ENCODE peak calls at places on chromosome 7, in seven cellular contexts. One of them, this sample, is unnamed.

GRCh38 chr7:38321515-38321944 is 48.1 kb upstream of the TARP start:
- DNase-seq in K562: no peak
- DNase-seq in cardiac fibroblast: peak
- DNase-seq in CD8-positive, alpha-beta T cell: no peak
- DNase-seq in activated CD8-positive, alpha-beta T cell treated with anti-CD3 and anti-CD28 coated beads for 36 hours: peak
- DNase-seq in GM13977: no peak
- DNase-seq in GM20000: no peak
- DNase-seq in this sample: no peak

GRCh38 chr7:37062460-37062859 is 338.2 kb upstream of the AOAH start:
- DNase-seq in K562: no peak
- DNase-seq in GM20000: no peak
- DNase-seq in cardiac fibroblast: no peak
- DNase-seq in GM13977: no peak
- DNase-seq in CD8-positive, alpha-beta T cell: no peak
- DNase-seq in activated CD8-positive, alpha-beta T cell treated with anti-CD3 and anti-CD28 coated beads for 36 hours: no peak
- DNase-seq in this sample: no peak

GRCh38 chr7:116500071-116500853 is 724 bp downstream of the CAV2 start:
- DNase-seq in cardiac fibroblast: peak
- DNase-seq in GM13977: peak
- DNase-seq in K562: peak
- DNase-seq in activated CD8-positive, alpha-beta T cell treated with anti-CD3 and anti-CD28 coated beads for 36 hours: peak
- DNase-seq in CD8-positive, alpha-beta T cell: peak
- DNase-seq in GM20000: peak
- DNase-seq in this sample: peak

GRCh38 chr7:84191842-84192241 is 2.7 kb downstream of the SEMA3A start:
- DNase-seq in GM13977: no peak
- DNase-seq in K562: no peak
- DNase-seq in activated CD8-positive, alpha-beta T cell treated with anti-CD3 and anti-CD28 coated beads for 36 hours: no peak
- DNase-seq in CD8-positive, alpha-beta T cell: no peak
- DNase-seq in cardiac fibroblast: no peak
- DNase-seq in GM20000: no peak
- DNase-seq in this sample: no peak

GRCh38 chr7:86942081-86942480 is 117.4 kb downstream of the ELAPOR2 start:
- DNase-seq in cardiac fibroblast: peak
- DNase-seq in GM20000: no peak
- DNase-seq in K562: no peak
- DNase-seq in GM13977: no peak
- DNase-seq in CD8-positive, alpha-beta T cell: no peak
- DNase-seq in activated CD8-positive, alpha-beta T cell treated with anti-CD3 and anti-CD28 coated beads for 36 hours: no peak
- DNase-seq in this sample: no peak

GRCh38 chr7:20329389-20330175 is 1.1 kb upstream of the ITGB8 start:
- DNase-seq in K562: peak
- DNase-seq in GM13977: peak
- DNase-seq in CD8-positive, alpha-beta T cell: no peak
- DNase-seq in GM20000: peak
- DNase-seq in activated CD8-positive, alpha-beta T cell treated with anti-CD3 and anti-CD28 coated beads for 36 hours: peak
- DNase-seq in cardiac fibroblast: peak
- DNase-seq in this sample: peak

GRCh38 chr7:114182837-114183236 is 231.8 kb upstream of the FOXP2 start:
- DNase-seq in GM20000: no peak
- DNase-seq in GM13977: no peak
- DNase-seq in K562: no peak
- DNase-seq in activated CD8-positive, alpha-beta T cell treated with anti-CD3 and anti-CD28 coated beads for 36 hours: no peak
- DNase-seq in cardiac fibroblast: no peak
- DNase-seq in CD8-positive, alpha-beta T cell: no peak
- DNase-seq in this sample: no peak

GRCh38 chr7:95632609-95633008 is 36.3 kb upstream of the PDK4 start:
- DNase-seq in CD8-positive, alpha-beta T cell: no peak
- DNase-seq in activated CD8-positive, alpha-beta T cell treated with anti-CD3 and anti-CD28 coated beads for 36 hours: no peak
- DNase-seq in GM20000: no peak
- DNase-seq in GM13977: no peak
- DNase-seq in cardiac fibroblast: peak
- DNase-seq in K562: no peak
- DNase-seq in this sample: no peak

GRCh38 chr7:135771961-135772638 is 23.5 kb upstream of the FAM180A start:
- DNase-seq in CD8-positive, alpha-beta T cell: no peak
- DNase-seq in GM20000: no peak
- DNase-seq in K562: no peak
- DNase-seq in GM13977: no peak
- DNase-seq in cardiac fibroblast: peak
- DNase-seq in activated CD8-positive, alpha-beta T cell treated with anti-CD3 and anti-CD28 coated beads for 36 hours: no peak
- DNase-seq in this sample: no peak

GRCh38 chr7:96508371-96508770 is 186.5 kb upstream of the SLC25A13 start:
- DNase-seq in K562: no peak
- DNase-seq in CD8-positive, alpha-beta T cell: no peak
- DNase-seq in GM13977: no peak
- DNase-seq in activated CD8-positive, alpha-beta T cell treated with anti-CD3 and anti-CD28 coated beads for 36 hours: no peak
- DNase-seq in GM20000: no peak
- DNase-seq in cardiac fibroblast: peak
- DNase-seq in this sample: no peak

GRCh38 chr7:36236073-36236472 is 83.0 kb downstream of the EEPD1 start:
- DNase-seq in GM13977: no peak
- DNase-seq in cardiac fibroblast: no peak
- DNase-seq in K562: no peak
- DNase-seq in activated CD8-positive, alpha-beta T cell treated with anti-CD3 and anti-CD28 coated beads for 36 hours: no peak
- DNase-seq in GM20000: no peak
- DNase-seq in CD8-positive, alpha-beta T cell: no peak
- DNase-seq in this sample: no peak

GRCh38 chr7:7761340-7761973 is 43.0 kb upstream of the RPA3 start:
- DNase-seq in cardiac fibroblast: peak
- DNase-seq in K562: no peak
- DNase-seq in activated CD8-positive, alpha-beta T cell treated with anti-CD3 and anti-CD28 coated beads for 36 hours: no peak
- DNase-seq in CD8-positive, alpha-beta T cell: no peak
- DNase-seq in GM20000: peak
- DNase-seq in GM13977: peak
- DNase-seq in this sample: no peak

GRCh38 chr7:117995850-117996650 is 122.8 kb upstream of the CTTNBP2 start:
- DNase-seq in CD8-positive, alpha-beta T cell: no peak
- DNase-seq in GM13977: no peak
- DNase-seq in cardiac fibroblast: no peak
- DNase-seq in K562: no peak
- DNase-seq in GM20000: no peak
- DNase-seq in activated CD8-positive, alpha-beta T cell treated with anti-CD3 and anti-CD28 coated beads for 36 hours: no peak
- DNase-seq in this sample: no peak

GRCh38 chr7:86911703-86912102 is 147.8 kb downstream of the ELAPOR2 start:
- DNase-seq in GM20000: no peak
- DNase-seq in K562: no peak
- DNase-seq in cardiac fibroblast: no peak
- DNase-seq in CD8-positive, alpha-beta T cell: no peak
- DNase-seq in activated CD8-positive, alpha-beta T cell treated with anti-CD3 and anti-CD28 coated beads for 36 hours: no peak
- DNase-seq in GM13977: no peak
- DNase-seq in this sample: no peak

GRCh38 chr7:55973747-55974250 is 9.4 kb downstream of the NIPSNAP2 start:
- DNase-seq in activated CD8-positive, alpha-beta T cell treated with anti-CD3 and anti-CD28 coated beads for 36 hours: no peak
- DNase-seq in GM13977: no peak
- DNase-seq in GM20000: no peak
- DNase-seq in CD8-positive, alpha-beta T cell: no peak
- DNase-seq in K562: no peak
- DNase-seq in cardiac fibroblast: no peak
- DNase-seq in this sample: no peak

GRCh38 chr7:47422631-47423030 is 159.3 kb downstream of the TNS3 start:
- DNase-seq in cardiac fibroblast: peak
- DNase-seq in GM13977: no peak
- DNase-seq in activated CD8-positive, alpha-beta T cell treated with anti-CD3 and anti-CD28 coated beads for 36 hours: no peak
- DNase-seq in CD8-positive, alpha-beta T cell: no peak
- DNase-seq in GM20000: no peak
- DNase-seq in K562: no peak
- DNase-seq in this sample: no peak

GRCh38 chr7:17802056-17802455 is 138.2 kb downstream of the SNX13 start:
- DNase-seq in CD8-positive, alpha-beta T cell: no peak
- DNase-seq in GM20000: no peak
- DNase-seq in K562: no peak
- DNase-seq in GM13977: no peak
- DNase-seq in activated CD8-positive, alpha-beta T cell treated with anti-CD3 and anti-CD28 coated beads for 36 hours: no peak
- DNase-seq in cardiac fibroblast: peak
- DNase-seq in this sample: no peak

GRCh38 chr7:50121269-50121668 is 28.2 kb upstream of the ZPBP start:
- DNase-seq in cardiac fibroblast: no peak
- DNase-seq in GM13977: no peak
- DNase-seq in GM20000: peak
- DNase-seq in K562: no peak
- DNase-seq in CD8-positive, alpha-beta T cell: no peak
- DNase-seq in activated CD8-positive, alpha-beta T cell treated with anti-CD3 and anti-CD28 coated beads for 36 hours: no peak
- DNase-seq in this sample: no peak

GRCh38 chr7:50125766-50126165 is 32.7 kb upstream of the ZPBP start:
- DNase-seq in GM20000: no peak
- DNase-seq in GM13977: no peak
- DNase-seq in K562: no peak
- DNase-seq in CD8-positive, alpha-beta T cell: no peak
- DNase-seq in cardiac fibroblast: no peak
- DNase-seq in activated CD8-positive, alpha-beta T cell treated with anti-CD3 and anti-CD28 coated beads for 36 hours: no peak
- DNase-seq in this sample: no peak

GRCh38 chr7:50119815-50120637 is 27.0 kb upstream of the ZPBP start:
- DNase-seq in K562: peak
- DNase-seq in cardiac fibroblast: no peak
- DNase-seq in CD8-positive, alpha-beta T cell: peak
- DNase-seq in GM13977: peak
- DNase-seq in GM20000: peak
- DNase-seq in activated CD8-positive, alpha-beta T cell treated with anti-CD3 and anti-CD28 coated beads for 36 hours: peak
- DNase-seq in this sample: peak
- TF ChIP-seq CTCF in K562: peak
- TF ChIP-seq CTCF in cardiac fibroblast: no peak
- TF ChIP-seq CTCF in CD8-positive, alpha-beta T cell: peak
- TF ChIP-seq CTCF in GM13977: peak
- TF ChIP-seq CTCF in GM20000: no peak
- TF ChIP-seq CTCF in activated CD8-positive, alpha-beta T cell treated with anti-CD3 and anti-CD28 coated beads for 36 hours: peak
- TF ChIP-seq CTCF in this sample: peak

DNA sequence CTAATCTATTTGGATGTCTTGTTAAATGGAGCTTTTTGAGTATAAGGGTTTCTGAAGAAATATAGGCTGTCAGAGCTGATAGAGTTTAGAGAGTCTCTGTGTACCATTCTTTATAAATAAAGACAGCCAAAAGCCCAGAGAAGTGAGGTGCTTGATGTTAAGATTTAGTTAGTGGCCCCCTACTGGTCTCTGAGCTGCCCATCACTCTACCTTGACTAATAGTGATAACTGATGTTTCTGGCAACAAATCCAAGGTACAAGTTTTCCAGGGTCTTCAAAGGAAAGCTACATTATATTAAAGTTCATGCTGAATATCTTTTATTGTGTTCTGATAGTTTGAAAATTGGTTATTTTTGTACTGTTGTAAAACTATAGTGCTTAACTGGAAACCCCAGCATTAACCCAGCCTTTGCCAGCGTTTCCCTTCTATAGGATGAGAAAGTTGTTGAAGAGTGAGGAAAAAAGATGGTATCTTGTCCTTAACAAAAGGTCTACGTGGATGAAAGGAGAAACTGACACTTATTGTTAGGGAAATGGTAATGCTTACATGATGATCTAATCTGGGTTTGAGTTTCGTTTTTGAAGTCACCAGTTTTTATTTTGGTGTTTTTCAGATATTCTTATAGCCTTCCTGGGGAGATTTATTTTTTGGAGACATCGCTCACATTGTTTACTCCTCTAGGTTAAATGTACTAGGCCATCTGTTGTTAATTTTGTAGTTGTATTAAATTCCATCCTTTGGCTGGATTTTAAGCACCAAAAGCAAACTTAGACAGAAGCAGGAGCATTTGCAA is 79.0 kb downstream of the AUTS2 start:
- DNase-seq in K562: no peak
- DNase-seq in activated CD8-positive, alpha-beta T cell treated with anti-CD3 and anti-CD28 coated beads for 36 hours: no peak
- DNase-seq in cardiac fibroblast: no peak
- DNase-seq in GM13977: no peak
- DNase-seq in CD8-positive, alpha-beta T cell: no peak
- DNase-seq in GM20000: no peak
- DNase-seq in this sample: no peak
- TF ChIP-seq CTCF in K562: no peak
- TF ChIP-seq CTCF in activated CD8-positive, alpha-beta T cell treated with anti-CD3 and anti-CD28 coated beads for 36 hours: no peak
- TF ChIP-seq CTCF in cardiac fibroblast: no peak
- TF ChIP-seq CTCF in GM13977: peak
- TF ChIP-seq CTCF in CD8-positive, alpha-beta T cell: peak
- TF ChIP-seq CTCF in GM20000: no peak
- TF ChIP-seq CTCF in this sample: peak

GRCh38 chr7:120920034-120920433 is 30.5 kb upstream of the ING3 start:
- DNase-seq in CD8-positive, alpha-beta T cell: no peak
- DNase-seq in cardiac fibroblast: no peak
- DNase-seq in K562: no peak
- DNase-seq in GM13977: no peak
- DNase-seq in activated CD8-positive, alpha-beta T cell treated with anti-CD3 and anti-CD28 coated beads for 36 hours: no peak
- DNase-seq in GM20000: no peak
- DNase-seq in this sample: no peak

GRCh38 chr7:120919466-120919865 is 31.1 kb upstream of the ING3 start:
- DNase-seq in cardiac fibroblast: no peak
- DNase-seq in activated CD8-positive, alpha-beta T cell treated with anti-CD3 and anti-CD28 coated beads for 36 hours: no peak
- DNase-seq in GM13977: no peak
- DNase-seq in GM20000: no peak
- DNase-seq in CD8-positive, alpha-beta T cell: no peak
- DNase-seq in K562: no peak
- DNase-seq in this sample: no peak

GRCh38 chr7:120915314-120915713 is 35.3 kb upstream of the ING3 start:
- DNase-seq in CD8-positive, alpha-beta T cell: no peak
- DNase-seq in GM20000: no peak
- DNase-seq in K562: no peak
- DNase-seq in activated CD8-positive, alpha-beta T cell treated with anti-CD3 and anti-CD28 coated beads for 36 hours: no peak
- DNase-seq in GM13977: no peak
- DNase-seq in cardiac fibroblast: no peak
- DNase-seq in this sample: no peak

GRCh38 chr7:120916538-120916937 is 34.0 kb upstream of the ING3 start:
- DNase-seq in GM13977: no peak
- DNase-seq in K562: no peak
- DNase-seq in CD8-positive, alpha-beta T cell: no peak
- DNase-seq in GM20000: no peak
- DNase-seq in activated CD8-positive, alpha-beta T cell treated with anti-CD3 and anti-CD28 coated beads for 36 hours: no peak
- DNase-seq in cardiac fibroblast: no peak
- DNase-seq in this sample: no peak

DNA sequence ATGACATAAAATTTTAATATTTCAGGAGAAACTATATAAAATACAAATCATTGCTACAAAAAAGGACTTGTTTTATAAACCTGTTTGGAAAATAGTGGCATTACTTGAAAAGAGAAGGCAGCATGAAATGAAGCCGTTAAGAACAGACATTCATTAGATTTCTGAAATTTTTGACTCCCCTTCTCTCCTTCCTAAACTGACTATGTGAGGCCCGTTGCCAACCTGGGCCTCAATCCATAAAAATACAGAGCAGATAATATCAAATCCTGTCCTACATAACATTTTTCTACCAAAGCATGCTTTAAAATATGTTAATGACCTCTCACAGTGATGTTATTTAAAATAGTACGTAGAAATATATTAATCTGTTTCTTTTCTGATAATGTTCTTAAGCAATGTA is 34.5 kb upstream of the ING3 start:
- DNase-seq in K562: no peak
- DNase-seq in GM20000: no peak
- DNase-seq in cardiac fibroblast: no peak
- DNase-seq in GM13977: no peak
- DNase-seq in CD8-positive, alpha-beta T cell: no peak
- DNase-seq in activated CD8-positive, alpha-beta T cell treated with anti-CD3 and anti-CD28 coated beads for 36 hours: no peak
- DNase-seq in this sample: no peak
- TF ChIP-seq CTCF in K562: no peak
- TF ChIP-seq CTCF in GM20000: no peak
- TF ChIP-seq CTCF in cardiac fibroblast: no peak
- TF ChIP-seq CTCF in GM13977: no peak
- TF ChIP-seq CTCF in CD8-positive, alpha-beta T cell: no peak
- TF ChIP-seq CTCF in activated CD8-positive, alpha-beta T cell treated with anti-CD3 and anti-CD28 coated beads for 36 hours: no peak
- TF ChIP-seq CTCF in this sample: no peak

DNA sequence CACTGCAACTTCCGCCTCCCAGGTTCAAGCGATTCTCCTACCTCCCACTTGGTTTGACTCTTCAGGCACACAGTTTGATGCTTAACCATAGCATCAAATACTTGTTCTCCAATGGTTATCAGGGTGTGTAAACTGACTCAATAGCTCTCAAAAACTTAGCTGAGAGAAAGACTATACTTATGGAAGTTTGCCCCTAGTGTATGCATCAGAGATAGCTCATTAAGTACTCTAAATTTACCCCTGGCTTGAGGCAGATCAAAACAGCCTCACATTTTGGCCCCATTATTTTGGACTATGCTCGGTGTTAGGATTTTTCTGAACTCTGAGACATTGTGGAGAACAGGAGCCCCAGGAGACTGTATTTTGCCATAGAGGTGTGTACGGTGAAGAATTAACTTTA is 40.8 kb upstream of the SLC35B4 start:
- DNase-seq in K562: no peak
- DNase-seq in GM20000: no peak
- DNase-seq in GM13977: no peak
- DNase-seq in cardiac fibroblast: no peak
- DNase-seq in CD8-positive, alpha-beta T cell: no peak
- DNase-seq in activated CD8-positive, alpha-beta T cell treated with anti-CD3 and anti-CD28 coated beads for 36 hours: no peak
- DNase-seq in this sample: no peak
- TF ChIP-seq CTCF in K562: no peak
- TF ChIP-seq CTCF in GM20000: no peak
- TF ChIP-seq CTCF in GM13977: no peak
- TF ChIP-seq CTCF in cardiac fibroblast: no peak
- TF ChIP-seq CTCF in CD8-positive, alpha-beta T cell: no peak
- TF ChIP-seq CTCF in activated CD8-positive, alpha-beta T cell treated with anti-CD3 and anti-CD28 coated beads for 36 hours: no peak
- TF ChIP-seq CTCF in this sample: no peak

This sample was measured in endothelial cell.